ENCODE peak calls at places on chromosomes 3 and 15, in five cellular contexts. O, Q, U, G and T are unnamed samples.

GRCh38 chr3:32310918-32311839 is 72.7 kb downstream of the CMTM8 start:
- DNase-seq in Q (no peak), U (no peak), O (no peak), G (no peak), T (no peak)

GRCh38 chr15:100206643-100207042 is 135.1 kb downstream of the ADAMTS17 start:
- DNase-seq in G (no peak), U (no peak), O (no peak), Q (no peak), T (no peak)

GRCh38 chr3:194070634-194071409 is 65.1 kb upstream of the HES1 start:
- DNase-seq in G (peak), U (peak), Q (peak), O (peak), T (peak)

GRCh38 chr3:9194509-9195184 is 54.8 kb downstream of the SRGAP3 start:
- DNase-seq in G (no peak), Q (no peak), O (peak), U (no peak), T (no peak)

GRCh38 chr3:5021571-5022092 is 42.4 kb downstream of the BHLHE40 start:
- DNase-seq in O (no peak), U (peak), G (peak), Q (peak), T (peak)

GRCh38 chr3:98513136-98513535 is 9.6 kb downstream of the CLDND1 start:
- DNase-seq in O (no peak), U (peak), G (peak), Q (no peak), T (peak)

GRCh38 chr15:76012021-76012551 is at the start of gene NRG4:
- DNase-seq in O (no peak), Q (no peak), U (peak), G (peak), T (no peak)

GRCh38 chr3:51684971-51685751 is 14.1 kb downstream of the TEX264 start:
- DNase-seq in Q (no peak), U (no peak), G (peak), O (peak), T (no peak)

GRCh38 chr3:4474683-4475490 is 7.8 kb upstream of the SUMF1 start:
- DNase-seq in G (peak), U (no peak), Q (peak), O (no peak), T (peak)

GRCh38 chr15:100713163-100713867 is 110.9 kb downstream of the ASB7 start:
- DNase-seq in Q (no peak), O (no peak), G (peak), U (peak), T (peak)

GRCh38 chr3:37694236-37694635 is 167.4 kb upstream of the CTDSPL start:
- DNase-seq in U (no peak), G (no peak), Q (no peak), O (peak), T (no peak)

GRCh38 chr15:73637527-73637926 is 4.3 kb upstream of the NPTN start:
- DNase-seq in U (no peak), G (peak), Q (no peak), O (no peak), T (no peak)

GRCh38 chr3:184176377-184177330 is 2.0 kb downstream of the AP2M1 start:
- DNase-seq in O (peak), Q (peak), U (peak), G (peak), T (peak)

GRCh38 chr15:31440754-31441298 is 114.2 kb downstream of the KLF13 start:
- DNase-seq in O (no peak), Q (peak), G (no peak), U (no peak), T (no peak)

GRCh38 chr15:69200773-69201745 is 40.6 kb downstream of the GLCE start:
- DNase-seq in G (no peak), Q (no peak), U (peak), O (no peak), T (no peak)

GRCh38 chr3:37308247-37308646 is 133.9 kb upstream of the LRRFIP2 start:
- DNase-seq in G (peak), Q (peak), U (peak), O (peak), T (no peak)

GRCh38 chr3:44899683-44900367 is 25.4 kb downstream of the TGM4 start:
- DNase-seq in O (no peak), U (no peak), Q (no peak), G (no peak), T (no peak)

GRCh38 chr3:196339493-196340254 is 1.5 kb upstream of the TM4SF19 start:
- DNase-seq in U (no peak), Q (no peak), O (no peak), G (peak), T (no peak)

GRCh38 chr3:47313341-47314055 is 30.8 kb downstream of the KLHL18 start:
- DNase-seq in Q (no peak), G (no peak), O (no peak), U (no peak), T (no peak)

GRCh38 chr15:20340331-20340811 is 201.2 kb downstream of the GOLGA6L6 start:
- DNase-seq in U (no peak), G (no peak), Q (peak), O (no peak), T (no peak)